ENCODE peak calls at places on chromosomes 1 and 21, in four cellular contexts. One of them, this sample, is unnamed.

GRCh38 chr1:7046314-7046713 is 261.1 kb downstream of the CAMTA1 start:
- DNase-seq in spleen: no peak
- DNase-seq in Peyer's patch: no peak
- DNase-seq in GM12865: no peak
- DNase-seq in this sample: no peak

GRCh38 chr1:64042331-64043100 is 160.9 kb upstream of the UBE2U start:
- DNase-seq in spleen: no peak
- DNase-seq in Peyer's patch: no peak
- DNase-seq in GM12865: no peak
- DNase-seq in this sample: no peak

GRCh38 chr1:67627336-67627735 is 57.7 kb upstream of the GADD45A start:
- DNase-seq in spleen: no peak
- DNase-seq in Peyer's patch: no peak
- DNase-seq in GM12865: no peak
- DNase-seq in this sample: no peak

GRCh38 chr1:201504179-201504631 is 2.7 kb downstream of the CSRP1 start:
- DNase-seq in spleen: no peak
- DNase-seq in Peyer's patch: no peak
- DNase-seq in GM12865: no peak
- DNase-seq in this sample: no peak

GRCh38 chr1:211613108-211613947 is 34.4 kb upstream of the SLC30A1 start:
- DNase-seq in spleen: peak
- DNase-seq in Peyer's patch: peak
- DNase-seq in GM12865: peak
- DNase-seq in this sample: no peak

GRCh38 chr1:119275930-119276215 is 92.7 kb upstream of the HAO2 start:
- DNase-seq in spleen: no peak
- DNase-seq in Peyer's patch: no peak
- DNase-seq in GM12865: no peak
- DNase-seq in this sample: no peak

GRCh38 chr1:187788686-187789085 is 959.9 kb downstream of the PLA2G4A start:
- DNase-seq in spleen: no peak
- DNase-seq in Peyer's patch: no peak
- DNase-seq in GM12865: no peak
- DNase-seq in this sample: no peak

GRCh38 chr1:151175910-151176309 is at the start of gene TMOD4:
- DNase-seq in spleen: peak
- DNase-seq in Peyer's patch: no peak
- DNase-seq in GM12865: no peak
- DNase-seq in this sample: no peak

GRCh38 chr1:212915245-212916091 is 34.9 kb upstream of the VASH2 start:
- DNase-seq in spleen: no peak
- DNase-seq in Peyer's patch: no peak
- DNase-seq in GM12865: no peak
- DNase-seq in this sample: no peak

GRCh38 chr1:9596419-9597123 is 7.9 kb downstream of the TMEM201 start:
- DNase-seq in spleen: peak
- DNase-seq in Peyer's patch: no peak
- DNase-seq in GM12865: no peak
- DNase-seq in this sample: no peak

GRCh38 chr1:186681136-186681535 is 913 bp upstream of the PTGS2 start:
- DNase-seq in spleen: no peak
- DNase-seq in Peyer's patch: no peak
- DNase-seq in GM12865: no peak
- DNase-seq in this sample: no peak

GRCh38 chr1:241447056-241447649 is 72.4 kb downstream of the FH start:
- DNase-seq in spleen: no peak
- DNase-seq in Peyer's patch: no peak
- DNase-seq in GM12865: no peak
- DNase-seq in this sample: no peak

GRCh38 chr21:45636921-45637646 is 6.4 kb upstream of the PCBP3 start:
- DNase-seq in spleen: no peak
- DNase-seq in Peyer's patch: no peak
- DNase-seq in GM12865: no peak
- DNase-seq in this sample: no peak

GRCh38 chr1:165539908-165540307 is 3.9 kb upstream of the LRRC52 start:
- DNase-seq in spleen: no peak
- DNase-seq in Peyer's patch: no peak
- DNase-seq in GM12865: no peak
- DNase-seq in this sample: no peak

GRCh38 chr1:98034505-98034904 is 113.7 kb upstream of the DPYD start:
- DNase-seq in spleen: no peak
- DNase-seq in Peyer's patch: no peak
- DNase-seq in GM12865: no peak
- DNase-seq in this sample: no peak

GRCh38 chr1:8482844-8483436 is 165.0 kb downstream of the SLC45A1 start:
- DNase-seq in spleen: no peak
- DNase-seq in Peyer's patch: no peak
- DNase-seq in GM12865: no peak
- DNase-seq in this sample: no peak

GRCh38 chr21:36431252-36431651 is 46.1 kb downstream of the CHAF1B start:
- DNase-seq in spleen: no peak
- DNase-seq in Peyer's patch: no peak
- DNase-seq in GM12865: no peak
- DNase-seq in this sample: no peak

GRCh38 chr21:38816400-38816973 is 10.8 kb downstream of the ETS2 start:
- DNase-seq in spleen: no peak
- DNase-seq in Peyer's patch: no peak
- DNase-seq in GM12865: no peak
- DNase-seq in this sample: no peak

GRCh38 chr1:36626435-36626834 is 143.7 kb upstream of the CSF3R start:
- DNase-seq in spleen: no peak
- DNase-seq in Peyer's patch: no peak
- DNase-seq in GM12865: no peak
- DNase-seq in this sample: no peak

GRCh38 chr1:115642168-115643072 is 650 bp downstream of the VANGL1 start:
- DNase-seq in spleen: peak
- DNase-seq in Peyer's patch: peak
- DNase-seq in GM12865: peak
- DNase-seq in this sample: no peak

GRCh38 chr1:51620470-51620869 is 3.6 kb downstream of the OSBPL9 start:
- DNase-seq in spleen: no peak
- DNase-seq in Peyer's patch: no peak
- DNase-seq in GM12865: no peak
- DNase-seq in this sample: no peak

GRCh38 chr1:44120398-44120949 is 1.9 kb downstream of the KLF17 start:
- DNase-seq in spleen: no peak
- DNase-seq in Peyer's patch: no peak
- DNase-seq in GM12865: no peak
- DNase-seq in this sample: no peak

GRCh38 chr1:239976130-239976968 is 115.3 kb upstream of the FMN2 start:
- DNase-seq in spleen: no peak
- DNase-seq in Peyer's patch: peak
- DNase-seq in GM12865: peak
- DNase-seq in this sample: peak

GRCh38 chr1:221696045-221696444 is 45.8 kb downstream of the DUSP10 start:
- DNase-seq in spleen: no peak
- DNase-seq in Peyer's patch: no peak
- DNase-seq in GM12865: no peak
- DNase-seq in this sample: no peak

GRCh38 chr1:54378157-54378883 is 27.9 kb downstream of the SSBP3 start:
- DNase-seq in spleen: no peak
- DNase-seq in Peyer's patch: no peak
- DNase-seq in GM12865: peak
- DNase-seq in this sample: no peak

GRCh38 chr21:16605588-16605987 is 875.8 kb downstream of the USP25 start:
- DNase-seq in spleen: no peak
- DNase-seq in Peyer's patch: no peak
- DNase-seq in GM12865: no peak
- DNase-seq in this sample: no peak

GRCh38 chr1:87644033-87644432 is 315.4 kb downstream of the LMO4 start:
- DNase-seq in spleen: no peak
- DNase-seq in Peyer's patch: no peak
- DNase-seq in GM12865: no peak
- DNase-seq in this sample: no peak

GRCh38 chr1:4598561-4598960 is 55.8 kb upstream of the AJAP1 start:
- DNase-seq in spleen: no peak
- DNase-seq in Peyer's patch: no peak
- DNase-seq in GM12865: no peak
- DNase-seq in this sample: no peak

GRCh38 chr1:51518033-51518729 is 885 bp downstream of the EPS15 start:
- DNase-seq in spleen: peak
- DNase-seq in Peyer's patch: peak
- DNase-seq in GM12865: peak
- DNase-seq in this sample: no peak

GRCh38 chr1:17359031-17359430 is 13.0 kb upstream of the PADI6 start:
- DNase-seq in spleen: no peak
- DNase-seq in Peyer's patch: no peak
- DNase-seq in GM12865: no peak
- DNase-seq in this sample: no peak

GRCh38 chr1:203628997-203629508 is 2.4 kb downstream of the ATP2B4 start:
- DNase-seq in spleen: no peak
- DNase-seq in Peyer's patch: no peak
- DNase-seq in GM12865: no peak
- DNase-seq in this sample: no peak

GRCh38 chr1:115539736-115540135 is 102.0 kb upstream of the VANGL1 start:
- DNase-seq in spleen: no peak
- DNase-seq in Peyer's patch: no peak
- DNase-seq in GM12865: no peak
- DNase-seq in this sample: no peak

GRCh38 chr1:14115976-14116375 is 416.0 kb downstream of the PRDM2 start:
- DNase-seq in spleen: no peak
- DNase-seq in Peyer's patch: no peak
- DNase-seq in GM12865: no peak
- DNase-seq in this sample: no peak

GRCh38 chr1:58895559-58896135 is 111.8 kb upstream of the JUN start:
- DNase-seq in spleen: peak
- DNase-seq in Peyer's patch: no peak
- DNase-seq in GM12865: peak
- DNase-seq in this sample: no peak

GRCh38 chr1:221574529-221574928 is 167.4 kb downstream of the DUSP10 start:
- DNase-seq in spleen: no peak
- DNase-seq in Peyer's patch: no peak
- DNase-seq in GM12865: no peak
- DNase-seq in this sample: no peak

GRCh38 chr1:48687271-48688045 is 89.2 kb downstream of the BEND5 start:
- DNase-seq in spleen: no peak
- DNase-seq in Peyer's patch: no peak
- DNase-seq in GM12865: no peak
- DNase-seq in this sample: no peak

GRCh38 chr21:26391166-26391565 is 181.9 kb downstream of the CYYR1 start:
- DNase-seq in spleen: no peak
- DNase-seq in Peyer's patch: no peak
- DNase-seq in GM12865: no peak
- DNase-seq in this sample: no peak

GRCh38 chr1:110218137-110218536 is 8.0 kb downstream of the KCNC4 start:
- DNase-seq in spleen: no peak
- DNase-seq in Peyer's patch: no peak
- DNase-seq in GM12865: no peak
- DNase-seq in this sample: no peak

GRCh38 chr21:32492376-32492775 is 79.9 kb downstream of the EVA1C start:
- DNase-seq in spleen: no peak
- DNase-seq in Peyer's patch: no peak
- DNase-seq in GM12865: no peak
- DNase-seq in this sample: no peak

GRCh38 chr1:103496014-103496635 is 29.4 kb upstream of the RNPC3 start:
- DNase-seq in spleen: no peak
- DNase-seq in Peyer's patch: no peak
- DNase-seq in GM12865: no peak
- DNase-seq in this sample: no peak

GRCh38 chr21:29115899-29116298 is 14.5 kb upstream of the MAP3K7CL start:
- DNase-seq in spleen: no peak
- DNase-seq in Peyer's patch: no peak
- DNase-seq in GM12865: no peak
- DNase-seq in this sample: no peak
- H3K4me3 ChIP-seq in spleen: no peak
- H3K4me3 ChIP-seq in Peyer's patch: no peak
- H3K4me3 ChIP-seq in GM12865: no peak
- H3K4me3 ChIP-seq in this sample: no peak

DNA sequence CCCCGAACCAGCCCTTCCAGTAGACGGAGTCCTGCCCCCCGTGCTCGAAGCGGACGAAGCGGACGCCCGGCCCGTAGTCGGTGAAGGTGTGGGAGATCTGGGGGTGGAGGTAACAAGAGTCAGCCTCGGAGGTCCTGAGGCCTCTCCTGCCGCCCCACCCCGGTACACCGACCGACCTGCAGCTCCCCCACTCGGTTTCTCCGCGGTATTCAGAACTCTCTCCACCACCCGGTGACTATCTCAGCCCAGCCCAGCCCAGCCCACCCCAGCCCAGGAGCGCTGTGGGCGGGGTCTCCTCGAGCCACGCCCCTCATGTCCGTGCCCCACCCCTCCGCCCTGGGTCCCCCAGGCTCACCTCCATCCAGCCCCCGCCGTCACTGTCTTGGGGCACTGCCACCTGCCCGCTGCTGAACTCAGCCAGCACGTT is 5.5 kb downstream of the FBXO2 start:
- DNase-seq in spleen: peak
- DNase-seq in Peyer's patch: peak
- DNase-seq in GM12865: no peak
- DNase-seq in this sample: no peak
- H3K4me3 ChIP-seq in spleen: no peak
- H3K4me3 ChIP-seq in Peyer's patch: no peak
- H3K4me3 ChIP-seq in GM12865: no peak
- H3K4me3 ChIP-seq in this sample: no peak

GRCh38 chr1:32924881-32925344 is 23.7 kb upstream of the TMEM54 start:
- DNase-seq in spleen: no peak
- DNase-seq in Peyer's patch: peak
- DNase-seq in GM12865: no peak
- DNase-seq in this sample: no peak
- H3K4me3 ChIP-seq in spleen: peak
- H3K4me3 ChIP-seq in Peyer's patch: no peak
- H3K4me3 ChIP-seq in GM12865: no peak
- H3K4me3 ChIP-seq in this sample: no peak

GRCh38 chr1:231162970-231163830 is 1.3 kb downstream of the TRIM67 start:
- DNase-seq in spleen: no peak
- DNase-seq in Peyer's patch: no peak
- DNase-seq in GM12865: no peak
- DNase-seq in this sample: no peak
- H3K4me3 ChIP-seq in spleen: peak
- H3K4me3 ChIP-seq in Peyer's patch: no peak
- H3K4me3 ChIP-seq in GM12865: no peak
- H3K4me3 ChIP-seq in this sample: no peak

This sample was measured in Jurkat, Clone E6-1.